ENCODE peak calls at places on chromosomes 1 and 21, in five cellular contexts. Z, M, P, D and N are unnamed samples. For H3K36me3 and H3K9me3, the result is how much of the 10 kb centered on the place peaks cover.

GRCh38 chr1:32758795-32759430 is 56.3 kb upstream of the SYNC start:
- DNase-seq in Z (no peak), M (no peak), P (no peak), D (peak), N (no peak)

GRCh38 chr1:119594386-119594785 is 53.7 kb downstream of the ZNF697 start:
- DNase-seq in Z (no peak), M (no peak), P (no peak), D (no peak), N (no peak)

GRCh38 chr1:87325982-87326738 is 2.5 kb upstream of the LMO4 start:
- DNase-seq in Z (peak), M (no peak), P (peak), D (peak), N (no peak)

GRCh38 chr1:155884028-155884950 is 24.9 kb downstream of the SYT11 start:
- DNase-seq in Z (no peak), M (no peak), P (no peak), D (no peak), N (no peak)

GRCh38 chr1:212607206-212607923 is 1.2 kb upstream of the ATF3 start:
- DNase-seq in Z (peak), M (peak), P (no peak), D (peak), N (peak)

GRCh38 chr1:217188280-217189235 is 442.3 kb downstream of the GPATCH2 start:
- DNase-seq in Z (no peak), M (no peak), P (peak), D (peak), N (no peak)

GRCh38 chr1:29696656-29697390 is 460.5 kb downstream of the PTPRU start:
- DNase-seq in Z (no peak), M (peak), P (no peak), D (no peak), N (no peak)

GRCh38 chr21:18666725-18667124 is 263.1 kb upstream of the TMPRSS15 start:
- DNase-seq in Z (no peak), M (no peak), P (no peak), D (no peak), N (no peak)

GRCh38 chr1:29256395-29256794 is 20.1 kb downstream of the PTPRU start:
- DNase-seq in Z (no peak), M (no peak), P (no peak), D (no peak), N (no peak)

GRCh38 chr1:179818743-179819173 is 58.8 kb downstream of the TOR1AIP2 start:
- DNase-seq in Z (peak), M (no peak), P (no peak), D (no peak), N (no peak)

GRCh38 chr1:80896957-80897356 is 903.8 kb upstream of the ADGRL2 start:
- DNase-seq in Z (no peak), M (no peak), P (no peak), D (no peak), N (no peak)

GRCh38 chr1:223670458-223671159 is 5.1 kb upstream of the CAPN8 start:
- DNase-seq in Z (no peak), M (no peak), P (peak), D (peak), N (no peak)

GRCh38 chr1:201719812-201720521 is 109.0 kb upstream of the IPO9 start:
- DNase-seq in Z (peak), M (no peak), P (peak), D (no peak), N (no peak)

GRCh38 chr1:108199231-108199657 is 899 bp downstream of the SLC25A24 start:
- DNase-seq in Z (no peak), M (no peak), P (peak), D (no peak), N (no peak)

GRCh38 chr1:154736840-154737239 is 128.9 kb upstream of the ADAR start:
- DNase-seq in Z (peak), M (no peak), P (no peak), D (no peak), N (no peak)

GRCh38 chr1:80731241-80731894 is 1069.4 kb upstream of the ADGRL2 start:
- DNase-seq in Z (no peak), M (no peak), P (peak), D (no peak), N (no peak)

GRCh38 chr1:218182455-218182854 is 102.6 kb upstream of the RRP15 start:
- DNase-seq in Z (no peak), M (no peak), P (no peak), D (no peak), N (no peak)

GRCh38 chr1:206606867-206607266 is 5.4 kb downstream of the EIF2D start:
- DNase-seq in Z (no peak), M (no peak), P (no peak), D (no peak), N (no peak)

GRCh38 chr1:160127865-160128523 is 12.4 kb downstream of the ATP1A2 start:
- DNase-seq in Z (no peak), M (peak), P (peak), D (no peak), N (no peak)

GRCh38 chr1:184755226-184756065 is 788 bp upstream of the EDEM3 start:
- DNase-seq in Z (no peak), M (no peak), P (peak), D (peak), N (no peak)

GRCh38 chr1:177471244-177471643 is 300.5 kb downstream of the BRINP2 start:
- DNase-seq in Z (no peak), M (no peak), P (peak), D (no peak), N (no peak)

GRCh38 chr1:162363823-162364222 is 12.8 kb downstream of the SPATA46 start:
- DNase-seq in Z (no peak), M (no peak), P (no peak), D (no peak), N (no peak)

GRCh38 chr21:42298237-42298636 is 17.0 kb downstream of the TFF3 start:
- DNase-seq in Z (no peak), M (no peak), P (no peak), D (no peak), N (no peak)

GRCh38 chr1:228426518-228427175 is 10.0 kb upstream of the TRIM17 start:
- DNase-seq in Z (no peak), M (no peak), P (no peak), D (no peak), N (no peak)

GRCh38 chr21:15874610-15875009 is 144.8 kb downstream of the USP25 start:
- DNase-seq in Z (no peak), M (no peak), P (peak), D (no peak), N (no peak)

GRCh38 chr1:114819869-114820268 is 34.8 kb upstream of the SYCP1 start:
- DNase-seq in Z (no peak), M (no peak), P (no peak), D (no peak), N (no peak)

GRCh38 chr1:159896086-159896930 is 3.7 kb downstream of the CFAP45 start:
- DNase-seq in Z (no peak), M (no peak), P (peak), D (no peak), N (no peak)

GRCh38 chr1:72137665-72138064 is 144.7 kb downstream of the NEGR1 start:
- DNase-seq in Z (no peak), M (no peak), P (peak), D (no peak), N (no peak)

GRCh38 chr1:62849031-62849430 is 65.1 kb downstream of the ATG4C start:
- DNase-seq in Z (no peak), M (no peak), P (no peak), D (no peak), N (no peak)

GRCh38 chr1:218171302-218171893 is 113.7 kb upstream of the RRP15 start:
- DNase-seq in Z (no peak), M (no peak), P (peak), D (peak), N (no peak)

GRCh38 chr1:230149751-230150584 is 82.9 kb downstream of the GALNT2 start:
- DNase-seq in Z (no peak), M (no peak), P (no peak), D (no peak), N (no peak)

GRCh38 chr1:54273092-54273836 is 73.3 kb downstream of the MRPL37 start:
- DNase-seq in Z (peak), M (no peak), P (peak), D (no peak), N (peak)

GRCh38 chr1:109025691-109026090 is 16.2 kb downstream of the WDR47 start:
- DNase-seq in Z (no peak), M (no peak), P (no peak), D (no peak), N (no peak)

GRCh38 chr1:148318123-148318899 is 164.8 kb downstream of the PPIAL4G start:
- DNase-seq in Z (no peak), M (peak), P (no peak), D (no peak), N (peak)

GRCh38 chr1:47031059-47031458 is 7.6 kb downstream of the CYP4X1 start:
- DNase-seq in Z (no peak), M (no peak), P (peak), D (no peak), N (no peak)

GRCh38 chr1:39317910-39318633 is 113.6 kb downstream of the MACF1 start:
- DNase-seq in Z (no peak), M (no peak), P (no peak), D (no peak), N (no peak)

GRCh38 chr1:18109756-18110597 is 2.4 kb downstream of the IGSF21 start:
- DNase-seq in Z (peak), M (no peak), P (no peak), D (peak), N (no peak)
- H3K4me3 ChIP-seq in Z (no peak), M (peak), P (no peak), D (peak), N (peak)

GRCh38 chr1:214327519-214327918 is 46.6 kb downstream of the SMYD2 start:
- DNase-seq in Z (no peak), M (no peak), P (no peak), D (peak), N (no peak)
- H3K36me3 ChIP-seq in Z (under half), M (under half), P (under half), D (under half), N (under half)

GRCh38 chr1:4004635-4005430 is 104.8 kb upstream of the C1orf174 start:
- DNase-seq in Z (no peak), M (peak), P (no peak), D (no peak), N (no peak)
- H3K9me3 ChIP-seq in Z (under half), M (under half), P (under half), D (under half), N (under half)

GRCh38 chr1:183159960-183160359 is 26.1 kb upstream of the LAMC2 start:
- DNase-seq in Z (no peak), M (peak), P (no peak), D (no peak), N (no peak)
- H3K4me3 ChIP-seq in Z (no peak), M (no peak), P (no peak), D (no peak), N (no peak)

GRCh38 chr21:34857874-34858273 is 189.1 kb downstream of the CLIC6 start:
- DNase-seq in Z (no peak), M (no peak), P (no peak), D (no peak), N (no peak)

GRCh38 chr21:34858559-34858958 is 189.8 kb downstream of the CLIC6 start:
- DNase-seq in Z (no peak), M (no peak), P (no peak), D (no peak), N (no peak)

GRCh38 chr21:34859976-34860653 is 189.0 kb downstream of the RUNX1 start:
- DNase-seq in Z (no peak), M (no peak), P (no peak), D (no peak), N (no peak)

GRCh38 chr21:34861302-34861701 is 187.8 kb downstream of the RUNX1 start:
- DNase-seq in Z (no peak), M (no peak), P (no peak), D (no peak), N (no peak)

GRCh38 chr21:34857122-34857713 is 188.4 kb downstream of the CLIC6 start:
- DNase-seq in Z (no peak), M (no peak), P (no peak), D (no peak), N (no peak)
- H3K36me3 ChIP-seq in Z (under half), M (half or more), P (under half), D (under half), N (under half)

GRCh38 chr1:247862756-247863155 is 5.8 kb downstream of the TRIM58 start:
- DNase-seq in Z (no peak), M (no peak), P (no peak), D (no peak), N (no peak)
- H3K9me3 ChIP-seq in Z (under half), M (under half), P (under half), D (under half), N (under half)

GRCh38 chr21:45293214-45293725 is 5.6 kb upstream of the POFUT2 start:
- DNase-seq in Z (no peak), M (peak), P (peak), D (no peak), N (peak)
- H3K4me3 ChIP-seq in Z (no peak), M (no peak), P (no peak), D (no peak), N (no peak)

GRCh38 chr1:175881571-175881970 is 138.2 kb upstream of the TNR start:
- DNase-seq in Z (no peak), M (no peak), P (no peak), D (no peak), N (no peak)

GRCh38 chr1:175882192-175882591 is 138.8 kb upstream of the TNR start:
- DNase-seq in Z (no peak), M (no peak), P (no peak), D (no peak), N (no peak)

GRCh38 chr1:175885247-175885646 is 141.9 kb upstream of the TNR start:
- DNase-seq in Z (no peak), M (no peak), P (no peak), D (no peak), N (no peak)

GRCh38 chr1:175887521-175887920 is 144.1 kb upstream of the TNR start:
- DNase-seq in Z (no peak), M (no peak), P (no peak), D (no peak), N (no peak)

GRCh38 chr1:175884369-175884768 is 141.0 kb upstream of the TNR start:
- DNase-seq in Z (no peak), M (no peak), P (no peak), D (no peak), N (no peak)
- H3K36me3 ChIP-seq in Z (under half), M (under half), P (under half), D (under half), N (under half)